ENCODE peak calls at places on chromosomes 6 and 20, in four cellular contexts. C is left ventricle myocardium inferior, G is GM12878, K is spleen. X is an unnamed sample. For H3K4me1, the result is how much of the 10 kb centered on the place peaks cover.

GRCh38 chr20:16349518-16350295 is 223.5 kb downstream of the KIF16B start:
- DNase-seq in C (no peak), G (no peak), K (no peak), X (no peak)

GRCh38 chr6:37665309-37665708 is 32.4 kb downstream of the MDGA1 start:
- DNase-seq in C (no peak), G (no peak), K (no peak), X (no peak)

GRCh38 chr6:15444081-15444731 is 198.3 kb downstream of the JARID2 start:
- DNase-seq in C (no peak), G (no peak), K (no peak), X (no peak)

GRCh38 chr6:22447862-22448261 is 121.5 kb upstream of the HDGFL1 start:
- DNase-seq in C (no peak), G (no peak), K (no peak), X (no peak)

GRCh38 chr20:52047811-52048302 is 143.7 kb downstream of the ZFP64 start:
- DNase-seq in C (no peak), G (no peak), K (no peak), X (no peak)

GRCh38 chr6:34056301-34056700 is 89.6 kb downstream of the GRM4 start:
- DNase-seq in C (peak), G (no peak), K (no peak), X (peak)

GRCh38 chr20:22403860-22404608 is 180.3 kb downstream of the FOXA2 start:
- DNase-seq in C (no peak), G (no peak), K (no peak), X (no peak)

GRCh38 chr20:45012682-45013302 is 46.5 kb downstream of the STK4 start:
- DNase-seq in C (no peak), G (no peak), K (no peak), X (no peak)

GRCh38 chr6:108157234-108157971 is 8.4 kb upstream of the NR2E1 start:
- DNase-seq in C (no peak), G (no peak), K (no peak), X (no peak)

GRCh38 chr6:119043783-119044182 is 34.7 kb downstream of the FAM184A start:
- DNase-seq in C (no peak), G (no peak), K (no peak), X (no peak)

GRCh38 chr6:119040229-119040628 is 38.2 kb downstream of the FAM184A start:
- DNase-seq in C (no peak), G (no peak), K (no peak), X (no peak)

GRCh38 chr6:119037941-119038623 is 40.4 kb downstream of the FAM184A start:
- DNase-seq in C (no peak), G (no peak), K (no peak), X (no peak)

GRCh38 chr6:119043265-119043664 is 35.2 kb downstream of the FAM184A start:
- DNase-seq in C (no peak), G (no peak), K (no peak), X (no peak)

GRCh38 chr6:119040636-119041035 is 37.8 kb downstream of the FAM184A start:
- DNase-seq in C (no peak), G (no peak), K (no peak), X (no peak)
- H3K4me1 ChIP-seq in C (under half), G (under half), K (under half), X (under half)

GRCh38 chr6:89792881-89793280 is 26.7 kb downstream of the MDN1 start:
- DNase-seq in C (no peak), G (no peak), K (no peak), X (no peak)
- TF ChIP-seq CTCF in C (peak), G (peak), K (peak), X (peak)

GRCh38 chr6:125988280-125988679 is 1.9 kb downstream of the TRMT11 start:
- DNase-seq in C (no peak), G (no peak), K (no peak), X (no peak)
- H3K4me3 ChIP-seq in C (no peak), G (peak), K (no peak), X (no peak)

DNA sequence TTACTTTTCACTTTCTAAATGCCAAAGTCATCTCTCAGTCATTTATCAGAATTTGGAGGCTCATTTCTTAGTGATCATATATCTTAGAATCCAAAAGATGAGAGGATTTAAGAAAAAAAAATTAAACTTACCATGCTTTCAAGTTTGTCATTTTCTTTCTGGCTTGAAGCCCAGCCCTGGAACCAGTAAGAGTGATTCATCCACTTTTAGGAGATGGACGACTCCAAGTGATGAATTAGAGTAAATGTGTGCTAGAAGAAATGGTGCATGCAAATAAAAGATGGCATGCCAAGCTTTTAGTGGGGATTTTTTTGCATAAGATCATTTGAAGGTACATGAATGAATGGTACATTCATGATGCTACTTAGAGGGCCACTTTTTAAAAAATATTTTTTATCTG is 20.1 kb downstream of the PLCB1 start:
- DNase-seq in C (no peak), G (no peak), K (no peak), X (no peak)
- H3K4me1 ChIP-seq in C (half or more), G (under half), K (half or more), X (half or more)